ENCODE peak calls at places on chromosomes 7 and 10, in eight cellular contexts. L is PC-3, H is HCT116, D is GM23338, T is OCI-LY7, J is GM23248, P is SK-N-SH, O is MM.1S. A is an unnamed sample.

GRCh38 chr10:132470306-132471124 is 67.1 kb upstream of the INPP5A start:
- DNase-seq in L (no peak), T (no peak), D (no peak), H (no peak), O (no peak), P (no peak), J (no peak), A (no peak)

GRCh38 chr7:133540096-133540860 is 287.4 kb downstream of the EXOC4 start:
- DNase-seq in L (no peak), H (no peak), J (no peak), T (no peak), D (no peak), P (no peak), O (no peak), A (no peak)

GRCh38 chr7:24825315-24825917 is 68.2 kb upstream of the GSDME start:
- DNase-seq in H (no peak), O (no peak), L (peak; percentile 44), P (no peak), D (no peak), T (no peak), J (peak; percentile 25), A (peak; percentile 20)

GRCh38 chr10:73847031-73847430 is 27.3 kb downstream of the CAMK2G start:
- DNase-seq in L (no peak), H (no peak), D (no peak), J (no peak), P (no peak), T (no peak), O (no peak), A (no peak)

GRCh38 chr7:7751243-7752092 is 33.1 kb upstream of the RPA3 start:
- DNase-seq in H (no peak), P (no peak), D (no peak), L (no peak), O (peak; percentile 46), J (no peak), T (no peak), A (no peak)

GRCh38 chr10:22931948-22932347 is 4.1 kb downstream of the ARMC3 start:
- DNase-seq in O (no peak), P (no peak), L (peak; percentile 72), T (no peak), J (peak; percentile 73), D (no peak), H (no peak), A (peak; percentile 25)

GRCh38 chr7:105600720-105601550 is 19.6 kb upstream of the EFCAB10 start:
- DNase-seq in O (no peak), T (no peak), L (peak; percentile 29), J (peak; percentile 5), H (no peak), D (peak; percentile 45), P (no peak), A (no peak)

GRCh38 chr10:4541292-4541691 is 284.7 kb upstream of the AKR1E2 start:
- DNase-seq in T (no peak), J (peak; percentile 99), P (no peak), H (peak; percentile 81), L (peak; percentile 88), D (no peak), O (no peak), A (peak; percentile 7)

GRCh38 chr7:23350466-23350865 is 51.3 kb downstream of the MALSU1 start:
- DNase-seq in H (no peak), P (no peak), J (no peak), D (no peak), O (no peak), T (no peak), L (peak; percentile 26), A (no peak)

GRCh38 chr7:27677912-27678612 is 15.4 kb upstream of the HIBADH start:
- DNase-seq in P (no peak), D (no peak), T (no peak), O (no peak), J (peak; percentile 95), H (peak; percentile 87), L (peak; percentile 95), A (peak; percentile 76)

GRCh38 chr7:157404002-157404401 is 67.2 kb downstream of the DNAJB6 start:
- DNase-seq in L (no peak), H (no peak), T (no peak), O (no peak), P (no peak), D (no peak), J (no peak), A (no peak)

GRCh38 chr7:26526288-26526587 is 234.6 kb downstream of the SNX10 start:
- DNase-seq in O (no peak), D (no peak), T (no peak), P (no peak), L (no peak), J (no peak), H (no peak), A (no peak)

GRCh38 chr7:154928136-154929005 is 74.6 kb downstream of the PAXIP1 start:
- DNase-seq in P (peak; percentile 58), O (peak; percentile 98), D (peak; percentile 59), L (peak; percentile 98), T (peak; percentile 90), J (peak; percentile 90), H (peak; percentile 91), A (peak; percentile 64)

GRCh38 chr10:87862644-87863101 is 660 bp downstream of the KLLN start:
- DNase-seq in D (no peak), L (peak; percentile 34), J (peak; percentile 77), T (no peak), H (no peak), O (no peak), P (no peak), A (no peak)

GRCh38 chr7:7183061-7183832 is 903 bp downstream of the C1GALT1 start:
- DNase-seq in T (peak; percentile 72), D (peak; percentile 66), P (peak; percentile 82), L (peak; percentile 34), H (no peak), J (peak; percentile 65), O (peak; percentile 78), A (peak; percentile 75)

GRCh38 chr7:44223362-44224114 is 22.8 kb downstream of the YKT6 start:
- DNase-seq in L (no peak), P (peak; percentile 60), J (no peak), H (no peak), T (no peak), O (no peak), D (no peak), A (no peak)

GRCh38 chr7:28414453-28414852 is 2.1 kb downstream of the CREB5 start:
- DNase-seq in H (no peak), T (no peak), J (no peak), O (no peak), L (no peak), P (no peak), D (no peak), A (no peak)

GRCh38 chr10:32446701-32447406 is 914 bp downstream of the CCDC7 start:
- DNase-seq in D (peak; percentile 27), T (peak; percentile 19), H (peak; percentile 1), P (peak; percentile 35), J (peak; percentile 72), L (no peak), O (peak; percentile 43), A (peak; percentile 15)

GRCh38 chr10:133355266-133355665 is 2.6 kb downstream of the FUOM start:
- DNase-seq in J (no peak), D (no peak), L (no peak), P (no peak), H (no peak), O (no peak), T (no peak), A (no peak)

GRCh38 chr7:13034693-13035092 is 347.3 kb downstream of the ARL4A start:
- DNase-seq in J (no peak), P (no peak), T (no peak), O (no peak), L (no peak), H (no peak), D (peak; percentile 53), A (no peak)

GRCh38 chr7:13028036-13028730 is 340.8 kb downstream of the ARL4A start:
- DNase-seq in O (no peak), J (no peak), H (no peak), L (no peak), T (no peak), P (no peak), D (no peak), A (no peak)

GRCh38 chr7:13028731-13029099 is 341.3 kb downstream of the ARL4A start:
- DNase-seq in T (no peak), O (no peak), L (no peak), J (no peak), D (no peak), H (no peak), P (no peak), A (no peak)

GRCh38 chr7:13032524-13032923 is 345.1 kb downstream of the ARL4A start:
- DNase-seq in J (no peak), T (no peak), L (no peak), H (no peak), D (peak; percentile 62), P (no peak), O (no peak), A (no peak)

GRCh38 chr7:13031481-13031880 is 344.0 kb downstream of the ARL4A start:
- DNase-seq in J (peak; percentile 13), T (no peak), O (no peak), D (no peak), P (no peak), L (peak; percentile 62), H (no peak), A (no peak)
- H3K9me2 ChIP-seq in J (no peaks in the 10 kb centered on the region), T (no peaks in the 10 kb centered on the region), O (no peaks in the 10 kb centered on the region), D (no peaks in the 10 kb centered on the region), P (no peaks in the 10 kb centered on the region), L (no peaks in the 10 kb centered on the region), H (no peaks in the 10 kb centered on the region), A (no peaks in the 10 kb centered on the region)

GRCh38 chr10:89392974-89393373 is 551 bp downstream of the IFIT1 start:
- DNase-seq in P (no peak), D (no peak), H (no peak), O (peak; percentile 82), L (no peak), T (no peak), J (peak; percentile 85), A (peak; percentile 76)
- H2AFZ ChIP-seq in P (peak overlapping the region; percentile 94), D (peak overlapping the region; percentile 19), H (peak overlapping the region; percentile 52), O (no peak overlapping the region), L (peak overlapping the region; percentile 79), T (no peak overlapping the region), J (peak overlapping the region; percentile 99), A (no peak overlapping the region)

DNA sequence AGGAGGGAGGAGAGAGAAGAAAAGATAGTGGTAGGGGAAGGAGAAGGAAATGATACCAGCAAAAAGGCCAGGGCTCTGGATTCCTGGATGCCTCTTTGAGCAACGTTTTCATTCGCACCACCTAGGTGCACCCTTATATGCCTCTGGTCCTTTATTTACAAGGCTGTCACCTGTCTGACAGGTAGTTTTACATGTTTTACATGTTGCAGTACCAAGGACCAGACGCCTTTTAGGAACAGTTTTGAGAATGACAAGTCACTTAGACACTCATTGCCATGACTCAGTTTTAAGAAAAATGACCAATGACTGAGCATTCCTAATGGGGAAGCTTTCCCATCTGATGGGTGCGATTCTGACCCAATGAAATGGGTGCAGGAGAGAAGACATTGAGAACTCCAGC is 119.8 kb downstream of the GLI3 start:
- DNase-seq in T (no peak), L (no peak), H (no peak), P (no peak), O (no peak), D (no peak), J (no peak), A (no peak)
- TF ChIP-seq EZH2phosphoT487 in T (no peak), L (no peak), H (no peak), P (no peak), O (no peak), D (no peak), J (no peak), A (no peak)

DNA sequence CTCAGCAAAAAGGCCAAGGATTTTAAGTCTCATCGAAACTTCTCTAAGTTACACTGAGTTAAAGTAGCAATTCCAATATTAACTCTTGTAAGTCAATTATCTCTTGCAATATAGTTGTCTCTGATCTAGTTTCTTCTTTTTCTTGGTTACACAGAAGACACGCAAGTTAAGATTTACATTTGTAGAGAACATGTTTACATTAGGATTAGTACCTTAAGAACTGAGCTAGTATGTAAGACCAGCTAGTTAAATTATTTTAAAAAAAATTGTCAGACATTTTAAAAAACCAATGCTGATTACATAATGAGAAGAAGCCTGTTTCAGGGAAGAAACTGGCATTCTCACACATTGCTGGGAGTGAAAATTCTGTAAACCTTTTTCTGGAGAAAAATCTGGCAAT is 31.4 kb downstream of the FRA10AC1 start:
- DNase-seq in L (no peak), P (no peak), D (no peak), H (no peak), T (no peak), J (no peak), O (no peak), A (no peak)
- H3K9me2 ChIP-seq in L (no peaks in the 10 kb centered on the region), P (no peaks in the 10 kb centered on the region), D (no peaks in the 10 kb centered on the region), H (no peaks in the 10 kb centered on the region), T (no peaks in the 10 kb centered on the region), J (no peaks in the 10 kb centered on the region), O (no peaks in the 10 kb centered on the region), A (no peaks in the 10 kb centered on the region)